ENCODE peak calls at places on chromosome 13, in five cellular contexts. One of them, this sample, is unnamed.

GRCh38 chr13:78589206-78589605 is 14.1 kb downstream of the POU4F1 start:
- DNase-seq in endothelial cell of umbilical vein: no peak
- DNase-seq in H1: no peak
- DNase-seq in Panc1: no peak
- DNase-seq in SK-N-MC: no peak
- DNase-seq in this sample: no peak

GRCh38 chr13:46386996-46387851 is at the start of gene RUBCNL:
- DNase-seq in endothelial cell of umbilical vein: no peak
- DNase-seq in H1: no peak
- DNase-seq in Panc1: no peak
- DNase-seq in SK-N-MC: no peak
- DNase-seq in this sample: no peak

GRCh38 chr13:25192052-25192451 is 20.0 kb upstream of the AMER2 start:
- DNase-seq in endothelial cell of umbilical vein: no peak
- DNase-seq in H1: no peak
- DNase-seq in Panc1: no peak
- DNase-seq in SK-N-MC: no peak
- DNase-seq in this sample: no peak

GRCh38 chr13:42549555-42549941 is 24.4 kb upstream of the TNFSF11 start:
- DNase-seq in endothelial cell of umbilical vein: peak; percentile 45
- DNase-seq in H1: no peak
- DNase-seq in Panc1: no peak
- DNase-seq in SK-N-MC: no peak
- DNase-seq in this sample: no peak

GRCh38 chr13:109241160-109241559 is 545.2 kb downstream of the IRS2 start:
- DNase-seq in endothelial cell of umbilical vein: no peak
- DNase-seq in H1: no peak
- DNase-seq in Panc1: no peak
- DNase-seq in SK-N-MC: no peak
- DNase-seq in this sample: no peak

GRCh38 chr13:64457976-64458375 is 2772.2 kb downstream of the PCDH9 start:
- DNase-seq in endothelial cell of umbilical vein: peak; percentile 62
- DNase-seq in H1: no peak
- DNase-seq in Panc1: no peak
- DNase-seq in SK-N-MC: no peak
- DNase-seq in this sample: no peak

GRCh38 chr13:25135896-25136295 is 36.2 kb downstream of the AMER2 start:
- DNase-seq in endothelial cell of umbilical vein: no peak
- DNase-seq in H1: no peak
- DNase-seq in Panc1: no peak
- DNase-seq in SK-N-MC: no peak
- DNase-seq in this sample: no peak

GRCh38 chr13:100811431-100811830 is 136.8 kb upstream of the TMTC4 start:
- DNase-seq in endothelial cell of umbilical vein: no peak
- DNase-seq in H1: no peak
- DNase-seq in Panc1: no peak
- DNase-seq in SK-N-MC: no peak
- DNase-seq in this sample: no peak

GRCh38 chr13:108643646-108644353 is 14.4 kb downstream of the MYO16 start:
- DNase-seq in endothelial cell of umbilical vein: no peak
- DNase-seq in H1: no peak
- DNase-seq in Panc1: no peak
- DNase-seq in SK-N-MC: no peak
- DNase-seq in this sample: no peak

GRCh38 chr13:99985886-99986527 is 4.4 kb downstream of the ZIC2 start:
- DNase-seq in endothelial cell of umbilical vein: no peak
- DNase-seq in H1: no peak
- DNase-seq in Panc1: no peak
- DNase-seq in SK-N-MC: no peak
- DNase-seq in this sample: no peak

GRCh38 chr13:98848736-98849135 is 96.3 kb upstream of the SLC15A1 start:
- DNase-seq in endothelial cell of umbilical vein: no peak
- DNase-seq in H1: no peak
- DNase-seq in Panc1: no peak
- DNase-seq in SK-N-MC: no peak
- DNase-seq in this sample: no peak

GRCh38 chr13:73273737-73274136 is 214.9 kb downstream of the KLF5 start:
- DNase-seq in endothelial cell of umbilical vein: no peak
- DNase-seq in H1: no peak
- DNase-seq in Panc1: no peak
- DNase-seq in SK-N-MC: no peak
- DNase-seq in this sample: no peak

GRCh38 chr13:71290963-71291937 is 575.8 kb downstream of the DACH1 start:
- DNase-seq in endothelial cell of umbilical vein: peak; percentile 25
- DNase-seq in H1: no peak
- DNase-seq in Panc1: peak; percentile 13
- DNase-seq in SK-N-MC: no peak
- DNase-seq in this sample: no peak

GRCh38 chr13:21703846-21704245 is 33.0 kb downstream of the FGF9 start:
- DNase-seq in endothelial cell of umbilical vein: no peak
- DNase-seq in H1: no peak
- DNase-seq in Panc1: peak; percentile 5
- DNase-seq in SK-N-MC: no peak
- DNase-seq in this sample: no peak

GRCh38 chr13:98890186-98890585 is 87.7 kb downstream of the DOCK9 start:
- DNase-seq in endothelial cell of umbilical vein: peak; percentile 47
- DNase-seq in H1: no peak
- DNase-seq in Panc1: no peak
- DNase-seq in SK-N-MC: no peak
- DNase-seq in this sample: peak; percentile 69

GRCh38 chr13:45337803-45338202 is 3.2 kb downstream of the TPT1 start:
- DNase-seq in endothelial cell of umbilical vein: no peak
- DNase-seq in H1: no peak
- DNase-seq in Panc1: no peak
- DNase-seq in SK-N-MC: no peak
- DNase-seq in this sample: no peak

GRCh38 chr13:31049083-31049482 is 112.6 kb downstream of the HSPH1 start:
- DNase-seq in endothelial cell of umbilical vein: no peak
- DNase-seq in H1: no peak
- DNase-seq in Panc1: no peak
- DNase-seq in SK-N-MC: no peak
- DNase-seq in this sample: no peak

GRCh38 chr13:31048521-31048920 is 113.2 kb downstream of the HSPH1 start:
- DNase-seq in endothelial cell of umbilical vein: peak; percentile 38
- DNase-seq in H1: no peak
- DNase-seq in Panc1: no peak
- DNase-seq in SK-N-MC: no peak
- DNase-seq in this sample: no peak

GRCh38 chr13:31045621-31046081 is 113.2 kb downstream of the TEX26 start:
- DNase-seq in endothelial cell of umbilical vein: peak; percentile 92
- DNase-seq in H1: no peak
- DNase-seq in Panc1: peak; percentile 50
- DNase-seq in SK-N-MC: no peak
- DNase-seq in this sample: no peak

GRCh38 chr13:31044658-31045620 is 112.5 kb downstream of the TEX26 start:
- DNase-seq in endothelial cell of umbilical vein: peak; percentile 7
- DNase-seq in H1: no peak
- DNase-seq in Panc1: no peak
- DNase-seq in SK-N-MC: no peak
- DNase-seq in this sample: peak; percentile 12

DNA sequence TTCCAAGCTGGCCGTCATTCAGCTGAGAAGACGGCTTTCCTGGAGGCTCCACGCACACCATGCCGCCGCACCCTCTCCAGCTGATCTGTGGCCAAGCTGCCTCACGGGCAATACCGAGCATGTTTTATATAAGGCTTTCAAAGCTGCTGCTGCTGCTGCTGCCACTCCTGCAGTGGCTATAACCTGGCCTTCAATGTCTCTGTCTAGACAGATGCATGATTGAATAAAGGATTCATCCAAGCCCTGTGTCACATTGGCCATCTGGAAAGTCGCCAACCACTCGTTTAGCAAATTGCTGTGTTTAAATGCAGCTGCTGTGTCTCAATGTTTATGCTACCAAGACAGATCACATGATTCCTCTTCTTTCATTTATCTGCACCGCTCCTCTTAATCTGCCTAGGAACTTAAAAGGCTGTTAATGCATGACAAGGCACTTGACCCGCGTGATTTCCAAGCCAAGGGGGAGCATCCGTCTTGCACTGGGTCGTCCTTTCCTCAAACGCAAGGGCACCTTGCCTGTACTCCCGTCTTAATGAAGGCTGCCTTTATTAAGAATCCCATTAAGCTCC is 114.3 kb downstream of the TEX26 start:
- DNase-seq in endothelial cell of umbilical vein: no peak
- DNase-seq in H1: no peak
- DNase-seq in Panc1: no peak
- DNase-seq in SK-N-MC: no peak
- DNase-seq in this sample: no peak
- TF ChIP-seq POLR2AphosphoS5 in endothelial cell of umbilical vein: no peak
- TF ChIP-seq POLR2AphosphoS5 in H1: no peak
- TF ChIP-seq POLR2AphosphoS5 in Panc1: no peak
- TF ChIP-seq POLR2AphosphoS5 in SK-N-MC: no peak
- TF ChIP-seq POLR2AphosphoS5 in this sample: no peak

GRCh38 chr13:33078268-33078667 is 62.0 kb downstream of the KL start:
- DNase-seq in endothelial cell of umbilical vein: no peak
- DNase-seq in H1: no peak
- DNase-seq in Panc1: no peak
- DNase-seq in SK-N-MC: no peak
- DNase-seq in this sample: no peak
- H3K36me3 ChIP-seq in endothelial cell of umbilical vein: no peaks in the 10 kb centered on the region
- H3K36me3 ChIP-seq in H1: no peaks in the 10 kb centered on the region
- H3K36me3 ChIP-seq in Panc1: no peaks in the 10 kb centered on the region
- H3K36me3 ChIP-seq in SK-N-MC: no peaks in the 10 kb centered on the region
- H3K36me3 ChIP-seq in this sample: no peaks in the 10 kb centered on the region

GRCh38 chr13:44132710-44133109 is 240.9 kb upstream of the SERP2 start:
- DNase-seq in endothelial cell of umbilical vein: peak; percentile 79
- DNase-seq in H1: no peak
- DNase-seq in Panc1: no peak
- DNase-seq in SK-N-MC: no peak
- DNase-seq in this sample: peak; percentile 67
- TF ChIP-seq POLR2AphosphoS5 in endothelial cell of umbilical vein: peak; percentile 91
- TF ChIP-seq POLR2AphosphoS5 in H1: no peak
- TF ChIP-seq POLR2AphosphoS5 in Panc1: no peak
- TF ChIP-seq POLR2AphosphoS5 in SK-N-MC: no peak
- TF ChIP-seq POLR2AphosphoS5 in this sample: no peak

DNA sequence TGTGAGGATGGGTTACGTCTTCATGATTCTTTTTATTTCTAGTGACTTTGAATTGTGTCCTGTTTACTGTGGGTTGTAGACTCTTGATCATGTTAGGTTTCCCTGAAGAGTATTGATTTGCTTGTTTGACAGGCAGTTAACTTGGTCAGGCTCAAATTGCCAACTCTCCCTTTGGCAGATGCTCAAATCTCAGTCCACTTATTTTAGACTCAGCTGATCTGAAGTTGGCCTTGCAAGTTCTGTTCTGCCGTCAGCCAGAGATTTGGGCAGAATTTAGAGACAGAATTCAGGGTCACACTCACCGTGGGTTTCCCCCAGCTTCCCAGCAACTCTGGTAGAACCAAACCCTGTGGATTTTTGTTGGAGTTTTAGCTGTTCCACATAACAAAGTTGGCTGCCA is 71.6 kb upstream of the TEX29 start:
- DNase-seq in endothelial cell of umbilical vein: no peak
- DNase-seq in H1: no peak
- DNase-seq in Panc1: no peak
- DNase-seq in SK-N-MC: no peak
- DNase-seq in this sample: no peak
- H3K36me3 ChIP-seq in endothelial cell of umbilical vein: peaks cover 26% of the 10 kb centered on the region
- H3K36me3 ChIP-seq in H1: no peaks in the 10 kb centered on the region
- H3K36me3 ChIP-seq in Panc1: no peaks in the 10 kb centered on the region
- H3K36me3 ChIP-seq in SK-N-MC: peaks cover 10% of the 10 kb centered on the region
- H3K36me3 ChIP-seq in this sample: peaks cover 47% of the 10 kb centered on the region

GRCh38 chr13:29513002-29513980 is 82.2 kb downstream of the SLC7A1 start:
- DNase-seq in endothelial cell of umbilical vein: peak; percentile 10
- DNase-seq in H1: no peak
- DNase-seq in Panc1: no peak
- DNase-seq in SK-N-MC: no peak
- DNase-seq in this sample: no peak

GRCh38 chr13:29509999-29510586 is 85.4 kb downstream of the SLC7A1 start:
- DNase-seq in endothelial cell of umbilical vein: no peak
- DNase-seq in H1: no peak
- DNase-seq in Panc1: no peak
- DNase-seq in SK-N-MC: no peak
- DNase-seq in this sample: no peak

GRCh38 chr13:29511439-29511814 is 84.1 kb downstream of the SLC7A1 start:
- DNase-seq in endothelial cell of umbilical vein: no peak
- DNase-seq in H1: no peak
- DNase-seq in Panc1: no peak
- DNase-seq in SK-N-MC: no peak
- DNase-seq in this sample: no peak

GRCh38 chr13:29510698-29511438 is 84.6 kb downstream of the SLC7A1 start:
- DNase-seq in endothelial cell of umbilical vein: no peak
- DNase-seq in H1: no peak
- DNase-seq in Panc1: no peak
- DNase-seq in SK-N-MC: no peak
- DNase-seq in this sample: no peak

GRCh38 chr13:29511980-29512379 is 83.5 kb downstream of the SLC7A1 start:
- DNase-seq in endothelial cell of umbilical vein: no peak
- DNase-seq in H1: no peak
- DNase-seq in Panc1: no peak
- DNase-seq in SK-N-MC: no peak
- DNase-seq in this sample: peak; percentile 82
- TF ChIP-seq POLR2AphosphoS5 in endothelial cell of umbilical vein: no peak
- TF ChIP-seq POLR2AphosphoS5 in H1: no peak
- TF ChIP-seq POLR2AphosphoS5 in Panc1: no peak
- TF ChIP-seq POLR2AphosphoS5 in SK-N-MC: no peak
- TF ChIP-seq POLR2AphosphoS5 in this sample: no peak

GRCh38 chr13:114303700-114304327 is 10.5 kb upstream of the CHAMP1 start:
- DNase-seq in endothelial cell of umbilical vein: no peak
- DNase-seq in H1: no peak
- DNase-seq in Panc1: no peak
- DNase-seq in SK-N-MC: no peak
- DNase-seq in this sample: no peak
- H3K36me3 ChIP-seq in endothelial cell of umbilical vein: peaks cover 21% of the 10 kb centered on the region
- H3K36me3 ChIP-seq in H1: peaks cover 26% of the 10 kb centered on the region
- H3K36me3 ChIP-seq in Panc1: no peaks in the 10 kb centered on the region
- H3K36me3 ChIP-seq in SK-N-MC: peaks cover 55% of the 10 kb centered on the region
- H3K36me3 ChIP-seq in this sample: peaks cover 72% of the 10 kb centered on the region

GRCh38 chr13:30147380-30147779 is 160.0 kb downstream of the KATNAL1 start:
- DNase-seq in endothelial cell of umbilical vein: no peak
- DNase-seq in H1: no peak
- DNase-seq in Panc1: no peak
- DNase-seq in SK-N-MC: no peak
- DNase-seq in this sample: no peak

GRCh38 chr13:30145709-30146367 is 161.5 kb downstream of the KATNAL1 start:
- DNase-seq in endothelial cell of umbilical vein: no peak
- DNase-seq in H1: no peak
- DNase-seq in Panc1: no peak
- DNase-seq in SK-N-MC: no peak
- DNase-seq in this sample: no peak

GRCh38 chr13:30148791-30149190 is 158.6 kb downstream of the KATNAL1 start:
- DNase-seq in endothelial cell of umbilical vein: no peak
- DNase-seq in H1: no peak
- DNase-seq in Panc1: no peak
- DNase-seq in SK-N-MC: no peak
- DNase-seq in this sample: no peak

GRCh38 chr13:30149248-30149647 is 158.1 kb downstream of the KATNAL1 start:
- DNase-seq in endothelial cell of umbilical vein: no peak
- DNase-seq in H1: no peak
- DNase-seq in Panc1: no peak
- DNase-seq in SK-N-MC: no peak
- DNase-seq in this sample: no peak

GRCh38 chr13:30148171-30148754 is 159.1 kb downstream of the KATNAL1 start:
- DNase-seq in endothelial cell of umbilical vein: no peak
- DNase-seq in H1: no peak
- DNase-seq in Panc1: no peak
- DNase-seq in SK-N-MC: no peak
- DNase-seq in this sample: no peak
- TF ChIP-seq POLR2AphosphoS5 in endothelial cell of umbilical vein: no peak
- TF ChIP-seq POLR2AphosphoS5 in H1: no peak
- TF ChIP-seq POLR2AphosphoS5 in Panc1: no peak
- TF ChIP-seq POLR2AphosphoS5 in SK-N-MC: no peak
- TF ChIP-seq POLR2AphosphoS5 in this sample: no peak

This sample was measured in suprapubic skin.